ENCODE peak calls at places on chromosomes 7 and 10, in five cellular contexts. One of them, this sample, is unnamed.

GRCh38 chr7:28806841-28807240 is 151.3 kb downstream of the TRIL start:
- DNase-seq in HCT116: no peak
- DNase-seq in transverse colon: no peak
- DNase-seq in A549: no peak
- DNase-seq in prostate gland: no peak
- DNase-seq in this sample: no peak

GRCh38 chr7:157715071-157715937 is 378.5 kb downstream of the DNAJB6 start:
- DNase-seq in HCT116: no peak
- DNase-seq in transverse colon: no peak
- DNase-seq in A549: no peak
- DNase-seq in prostate gland: no peak
- DNase-seq in this sample: no peak

GRCh38 chr10:35789996-35790395 is 147.9 kb upstream of the FZD8 start:
- DNase-seq in HCT116: no peak
- DNase-seq in transverse colon: no peak
- DNase-seq in A549: no peak
- DNase-seq in prostate gland: no peak
- DNase-seq in this sample: no peak

GRCh38 chr10:31242902-31243301 is 76.1 kb upstream of the ZEB1 start:
- DNase-seq in HCT116: peak
- DNase-seq in transverse colon: no peak
- DNase-seq in A549: peak
- DNase-seq in prostate gland: no peak
- DNase-seq in this sample: peak

GRCh38 chr10:131560726-131561390 is 249.3 kb upstream of the TCERG1L start:
- DNase-seq in HCT116: no peak
- DNase-seq in transverse colon: no peak
- DNase-seq in A549: no peak
- DNase-seq in prostate gland: no peak
- DNase-seq in this sample: no peak

GRCh38 chr10:873020-873419 is 58.5 kb downstream of the LARP4B start:
- DNase-seq in HCT116: no peak
- DNase-seq in transverse colon: no peak
- DNase-seq in A549: no peak
- DNase-seq in prostate gland: no peak
- DNase-seq in this sample: no peak

GRCh38 chr10:127485153-127485857 is 63.8 kb upstream of the NPS start:
- DNase-seq in HCT116: no peak
- DNase-seq in transverse colon: no peak
- DNase-seq in A549: peak
- DNase-seq in prostate gland: no peak
- DNase-seq in this sample: no peak

GRCh38 chr7:98956937-98957336 is 78.6 kb downstream of the TRRAP start:
- DNase-seq in HCT116: no peak
- DNase-seq in transverse colon: no peak
- DNase-seq in A549: no peak
- DNase-seq in prostate gland: no peak
- DNase-seq in this sample: no peak

GRCh38 chr10:30495687-30496086 is 61.7 kb downstream of the MAP3K8 start:
- DNase-seq in HCT116: no peak
- DNase-seq in transverse colon: no peak
- DNase-seq in A549: no peak
- DNase-seq in prostate gland: no peak
- DNase-seq in this sample: no peak

GRCh38 chr7:101299511-101300464 is 21.8 kb downstream of the IFT22 start:
- DNase-seq in HCT116: no peak
- DNase-seq in transverse colon: no peak
- DNase-seq in A549: no peak
- DNase-seq in prostate gland: no peak
- DNase-seq in this sample: no peak

GRCh38 chr10:44725404-44725803 is 185.7 kb upstream of the TMEM72 start:
- DNase-seq in HCT116: no peak
- DNase-seq in transverse colon: no peak
- DNase-seq in A549: no peak
- DNase-seq in prostate gland: no peak
- DNase-seq in this sample: no peak

GRCh38 chr10:113442340-113442739 is 110.5 kb upstream of the HABP2 start:
- DNase-seq in HCT116: no peak
- DNase-seq in transverse colon: no peak
- DNase-seq in A549: no peak
- DNase-seq in prostate gland: no peak
- DNase-seq in this sample: no peak

GRCh38 chr10:43355749-43356371 is 15.6 kb upstream of the FXYD4 start:
- DNase-seq in HCT116: peak
- DNase-seq in transverse colon: peak
- DNase-seq in A549: no peak
- DNase-seq in prostate gland: no peak
- DNase-seq in this sample: peak

GRCh38 chr7:80105706-80106408 is 28.8 kb upstream of the GNAI1 start:
- DNase-seq in HCT116: no peak
- DNase-seq in transverse colon: no peak
- DNase-seq in A549: no peak
- DNase-seq in prostate gland: no peak
- DNase-seq in this sample: peak

GRCh38 chr7:13845601-13846000 is 143.9 kb downstream of the ETV1 start:
- DNase-seq in HCT116: no peak
- DNase-seq in transverse colon: no peak
- DNase-seq in A549: no peak
- DNase-seq in prostate gland: no peak
- DNase-seq in this sample: no peak

GRCh38 chr10:60916025-60916424 is 28.0 kb downstream of the RHOBTB1 start:
- DNase-seq in HCT116: no peak
- DNase-seq in transverse colon: no peak
- DNase-seq in A549: no peak
- DNase-seq in prostate gland: no peak
- DNase-seq in this sample: no peak

GRCh38 chr7:132485600-132486594 is 90.4 kb downstream of the PLXNA4 start:
- DNase-seq in HCT116: no peak
- DNase-seq in transverse colon: no peak
- DNase-seq in A549: no peak
- DNase-seq in prostate gland: no peak
- DNase-seq in this sample: no peak

GRCh38 chr10:117442521-117442920 is 67.3 kb upstream of the PDZD8 start:
- DNase-seq in HCT116: no peak
- DNase-seq in transverse colon: no peak
- DNase-seq in A549: no peak
- DNase-seq in prostate gland: no peak
- DNase-seq in this sample: no peak

GRCh38 chr7:113945018-113945938 is 26.5 kb upstream of the PPP1R3A start:
- DNase-seq in HCT116: no peak
- DNase-seq in transverse colon: no peak
- DNase-seq in A549: no peak
- DNase-seq in prostate gland: no peak
- DNase-seq in this sample: no peak

GRCh38 chr10:118542205-118542604 is 53.2 kb downstream of the PRLHR start:
- DNase-seq in HCT116: no peak
- DNase-seq in transverse colon: no peak
- DNase-seq in A549: no peak
- DNase-seq in prostate gland: no peak
- DNase-seq in this sample: no peak

GRCh38 chr10:95133997-95134396 is 60.0 kb upstream of the ACSM6 start:
- DNase-seq in HCT116: no peak
- DNase-seq in transverse colon: no peak
- DNase-seq in A549: no peak
- DNase-seq in prostate gland: no peak
- DNase-seq in this sample: no peak

GRCh38 chr10:43094091-43094484 is 17.2 kb downstream of the RET start:
- DNase-seq in HCT116: no peak
- DNase-seq in transverse colon: no peak
- DNase-seq in A549: no peak
- DNase-seq in prostate gland: no peak
- DNase-seq in this sample: no peak

GRCh38 chr7:88309845-88310244 is 3.2 kb upstream of the STEAP4 start:
- DNase-seq in HCT116: no peak
- DNase-seq in transverse colon: no peak
- DNase-seq in A549: no peak
- DNase-seq in prostate gland: no peak
- DNase-seq in this sample: no peak

GRCh38 chr7:136884492-136884891 is 16.0 kb downstream of the CHRM2 start:
- DNase-seq in HCT116: no peak
- DNase-seq in transverse colon: no peak
- DNase-seq in A549: no peak
- DNase-seq in prostate gland: no peak
- DNase-seq in this sample: no peak

GRCh38 chr10:103367782-103368518 is at the start of gene TAF5:
- DNase-seq in HCT116: peak
- DNase-seq in transverse colon: peak
- DNase-seq in A549: peak
- DNase-seq in prostate gland: peak
- DNase-seq in this sample: peak

DNA sequence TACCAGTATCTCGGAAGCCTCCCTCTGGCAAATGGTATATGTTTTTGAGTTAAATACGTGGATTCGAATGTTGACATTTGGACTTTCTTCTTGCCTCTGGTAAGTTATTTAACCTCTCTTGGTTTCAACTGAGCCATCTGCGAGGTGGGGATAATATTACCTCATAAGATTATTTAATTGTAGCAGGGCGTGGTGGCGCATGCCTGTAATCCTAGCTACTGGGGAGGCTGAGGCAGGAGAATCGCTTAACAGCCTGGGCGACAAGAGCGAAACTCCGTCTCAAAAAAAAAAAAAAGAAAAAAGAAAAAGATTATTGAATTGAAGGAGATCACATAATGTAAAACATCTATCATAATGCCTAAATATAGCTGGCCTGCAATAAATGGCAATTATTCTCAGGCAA is 396 bp upstream of the TAF5 start:
- DNase-seq in HCT116: no peak
- DNase-seq in transverse colon: no peak
- DNase-seq in A549: peak
- DNase-seq in prostate gland: no peak
- DNase-seq in this sample: no peak
- TF ChIP-seq POLR2A in HCT116: no peak
- TF ChIP-seq POLR2A in transverse colon: no peak
- TF ChIP-seq POLR2A in A549: no peak
- TF ChIP-seq POLR2A in prostate gland: no peak
- TF ChIP-seq POLR2A in this sample: no peak

GRCh38 chr10:99661370-99661749 is 2.1 kb downstream of the ENTPD7 start:
- DNase-seq in HCT116: no peak
- DNase-seq in transverse colon: no peak
- DNase-seq in A549: peak
- DNase-seq in prostate gland: no peak
- DNase-seq in this sample: peak

GRCh38 chr10:99660662-99661369 is 1.5 kb downstream of the ENTPD7 start:
- DNase-seq in HCT116: no peak
- DNase-seq in transverse colon: no peak
- DNase-seq in A549: no peak
- DNase-seq in prostate gland: no peak
- DNase-seq in this sample: peak

GRCh38 chr10:99659868-99660366 is 608 bp downstream of the ENTPD7 start:
- DNase-seq in HCT116: no peak
- DNase-seq in transverse colon: peak
- DNase-seq in A549: no peak
- DNase-seq in prostate gland: no peak
- DNase-seq in this sample: peak

GRCh38 chr10:99658622-99659030 is 683 bp upstream of the ENTPD7 start:
- DNase-seq in HCT116: peak
- DNase-seq in transverse colon: peak
- DNase-seq in A549: no peak
- DNase-seq in prostate gland: peak
- DNase-seq in this sample: peak

GRCh38 chr10:99659031-99659867 is at the start of gene ENTPD7:
- DNase-seq in HCT116: peak
- DNase-seq in transverse colon: peak
- DNase-seq in A549: peak
- DNase-seq in prostate gland: peak
- DNase-seq in this sample: peak
- TF ChIP-seq POLR2A in HCT116: peak
- TF ChIP-seq POLR2A in transverse colon: peak
- TF ChIP-seq POLR2A in A549: peak
- TF ChIP-seq POLR2A in prostate gland: peak
- TF ChIP-seq POLR2A in this sample: peak

DNA sequence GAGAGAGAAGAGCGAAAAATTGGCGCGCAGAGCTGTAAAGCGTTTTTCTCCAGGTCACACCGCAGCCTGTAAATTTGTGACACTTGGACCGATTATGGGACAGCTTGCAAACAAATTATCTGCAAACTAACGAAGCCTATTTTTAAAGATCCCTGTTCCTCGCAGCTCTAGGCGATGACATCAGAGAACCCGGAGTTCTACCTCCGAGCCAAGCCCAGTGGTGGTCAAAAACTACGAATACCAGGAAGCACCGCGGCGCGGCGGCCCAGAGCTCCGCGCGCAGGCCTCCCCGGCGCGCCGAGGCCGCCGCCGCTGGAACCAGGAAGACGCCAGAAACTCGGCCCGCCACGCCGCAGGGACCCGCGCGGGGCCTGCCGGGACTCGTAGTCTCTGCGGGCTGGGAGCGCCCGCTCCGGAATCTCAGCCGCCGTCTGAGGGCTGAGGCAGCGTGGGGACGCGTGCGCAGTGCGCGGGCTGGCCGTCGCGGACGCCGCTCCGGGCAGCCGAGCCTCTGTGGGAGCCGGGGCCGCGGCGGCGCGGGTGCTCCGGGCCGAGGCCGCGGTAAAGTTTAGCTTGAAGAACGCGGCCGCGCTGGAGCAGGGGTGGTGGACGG is at the start of gene PLEKHA1:
- DNase-seq in HCT116: peak
- DNase-seq in transverse colon: peak
- DNase-seq in A549: peak
- DNase-seq in prostate gland: peak
- DNase-seq in this sample: peak
- TF ChIP-seq POLR2A in HCT116: no peak
- TF ChIP-seq POLR2A in transverse colon: no peak
- TF ChIP-seq POLR2A in A549: peak
- TF ChIP-seq POLR2A in prostate gland: peak
- TF ChIP-seq POLR2A in this sample: no peak

GRCh38 chr7:44075296-44076075 is 6.8 kb downstream of the POLM start:
- DNase-seq in HCT116: no peak
- DNase-seq in transverse colon: no peak
- DNase-seq in A549: no peak
- DNase-seq in prostate gland: peak
- DNase-seq in this sample: no peak

GRCh38 chr7:44071726-44072363 is 6.5 kb upstream of the PGAM2 start:
- DNase-seq in HCT116: no peak
- DNase-seq in transverse colon: peak
- DNase-seq in A549: no peak
- DNase-seq in prostate gland: no peak
- DNase-seq in this sample: no peak

GRCh38 chr7:44074349-44074695 is 8.0 kb downstream of the POLM start:
- DNase-seq in HCT116: no peak
- DNase-seq in transverse colon: no peak
- DNase-seq in A549: no peak
- DNase-seq in prostate gland: no peak
- DNase-seq in this sample: no peak

GRCh38 chr7:44073664-44074348 is 8.4 kb upstream of the PGAM2 start:
- DNase-seq in HCT116: no peak
- DNase-seq in transverse colon: peak
- DNase-seq in A549: no peak
- DNase-seq in prostate gland: peak
- DNase-seq in this sample: peak

GRCh38 chr7:44072364-44073231 is 7.2 kb upstream of the PGAM2 start:
- DNase-seq in HCT116: peak
- DNase-seq in transverse colon: peak
- DNase-seq in A549: peak
- DNase-seq in prostate gland: peak
- DNase-seq in this sample: peak
- TF ChIP-seq POLR2A in HCT116: no peak
- TF ChIP-seq POLR2A in transverse colon: no peak
- TF ChIP-seq POLR2A in A549: no peak
- TF ChIP-seq POLR2A in prostate gland: no peak
- TF ChIP-seq POLR2A in this sample: no peak

This sample was measured in erythroblast.